ENCODE peak calls at places on chromosomes 13 and 19, in eight cellular contexts. X, F, D, K, T, S, U and J are unnamed samples.

GRCh38 chr13:98548230-98548629 is 28.7 kb downstream of the STK24 start:
- DNase-seq in X (peak; percentile 67), F (no peak), D (no peak), K (no peak), T (no peak), S (no peak), U (no peak), J (no peak)

GRCh38 chr13:20673711-20674110 is 29.8 kb upstream of the IL17D start:
- DNase-seq in X (no peak), F (no peak), D (no peak), K (no peak), T (no peak), S (no peak), U (no peak), J (no peak)

GRCh38 chr19:53982056-53982455 is 9.4 kb upstream of the CACNG6 start:
- DNase-seq in X (no peak), F (no peak), D (no peak), K (no peak), T (no peak), S (no peak), U (no peak), J (peak; percentile 7)

GRCh38 chr19:28294395-28294794 is 918.6 kb downstream of the UQCRFS1 start:
- DNase-seq in X (no peak), F (peak; percentile 35), D (no peak), K (no peak), T (no peak), S (no peak), U (no peak), J (no peak)

GRCh38 chr19:49570138-49570856 is 10.1 kb downstream of the NOSIP start:
- DNase-seq in X (peak; percentile 87), F (peak; percentile 58), D (peak; percentile 72), K (peak; percentile 61), T (peak; percentile 67), S (no peak), U (peak; percentile 92), J (peak; percentile 95)

GRCh38 chr19:35231956-35232746 is 3.6 kb upstream of the FAM187B start:
- DNase-seq in X (no peak), F (no peak), D (no peak), K (no peak), T (peak; percentile 12), S (no peak), U (no peak), J (no peak)

GRCh38 chr13:49567501-49567900 is 17.9 kb downstream of the RCBTB1 start:
- DNase-seq in X (no peak), F (no peak), D (no peak), K (no peak), T (no peak), S (no peak), U (no peak), J (no peak)

GRCh38 chr19:51163257-51163656 is 21.2 kb downstream of the SIGLEC7 start:
- DNase-seq in X (no peak), F (peak; percentile 9), D (no peak), K (no peak), T (no peak), S (no peak), U (no peak), J (no peak)

GRCh38 chr19:12834976-12835757 is 788 bp upstream of the RTBDN start:
- DNase-seq in X (no peak), F (no peak), D (no peak), K (no peak), T (no peak), S (no peak), U (no peak), J (peak; percentile 42)

GRCh38 chr19:16400911-16401675 is 70.7 kb downstream of the EPS15L1 start:
- DNase-seq in X (no peak), F (no peak), D (no peak), K (no peak), T (no peak), S (no peak), U (no peak), J (no peak)

GRCh38 chr19:46924874-46925547 is 64.2 kb downstream of the ARHGAP35 start:
- DNase-seq in X (no peak), F (peak; percentile 63), D (no peak), K (no peak), T (peak; percentile 45), S (no peak), U (peak; percentile 40), J (no peak)

GRCh38 chr13:98033277-98034247 is 80.1 kb downstream of the IPO5 start:
- DNase-seq in X (peak; percentile 76), F (peak; percentile 33), D (peak; percentile 20), K (no peak), T (peak; percentile 35), S (no peak), U (peak; percentile 13), J (peak; percentile 79)

GRCh38 chr13:83150616-83151307 is 731.5 kb downstream of the SLITRK1 start:
- DNase-seq in X (no peak), F (no peak), D (no peak), K (no peak), T (no peak), S (no peak), U (no peak), J (no peak)

GRCh38 chr19:44598880-44599279 is 14.5 kb upstream of the IGSF23 start:
- DNase-seq in X (no peak), F (no peak), D (no peak), K (no peak), T (peak; percentile 25), S (no peak), U (no peak), J (no peak)

GRCh38 chr13:32426191-32426980 is 1.5 kb downstream of the N4BP2L1 start:
- DNase-seq in X (peak; percentile 46), F (no peak), D (peak; percentile 17), K (peak; percentile 39), T (no peak), S (no peak), U (no peak), J (no peak)

GRCh38 chr13:27808866-27809546 is 16.7 kb downstream of the GSX1 start:
- DNase-seq in X (no peak), F (peak; percentile 94), D (no peak), K (no peak), T (no peak), S (no peak), U (no peak), J (no peak)

GRCh38 chr19:45162464-45163143 is 1.8 kb upstream of the NKPD1 start:
- DNase-seq in X (no peak), F (peak; percentile 68), D (no peak), K (no peak), T (no peak), S (no peak), U (no peak), J (no peak)

GRCh38 chr13:77213644-77214043 is 113.2 kb downstream of the MYCBP2 start:
- DNase-seq in X (peak; percentile 19), F (no peak), D (no peak), K (no peak), T (no peak), S (no peak), U (no peak), J (no peak)

GRCh38 chr13:30881931-30882899 is 23.9 kb upstream of the MEDAG start:
- DNase-seq in X (peak; percentile 46), F (no peak), D (no peak), K (no peak), T (no peak), S (no peak), U (no peak), J (no peak)

GRCh38 chr19:57078802-57079201 is 41.0 kb upstream of the USP29 start:
- DNase-seq in X (no peak), F (no peak), D (no peak), K (no peak), T (no peak), S (no peak), U (no peak), J (no peak)

GRCh38 chr19:29771708-29772415 is 39.9 kb upstream of the CCNE1 start:
- DNase-seq in X (peak; percentile 69), F (peak; percentile 30), D (peak; percentile 5), K (no peak), T (peak; percentile 84), S (peak; percentile 28), U (peak; percentile 97), J (peak; percentile 74)

DNA sequence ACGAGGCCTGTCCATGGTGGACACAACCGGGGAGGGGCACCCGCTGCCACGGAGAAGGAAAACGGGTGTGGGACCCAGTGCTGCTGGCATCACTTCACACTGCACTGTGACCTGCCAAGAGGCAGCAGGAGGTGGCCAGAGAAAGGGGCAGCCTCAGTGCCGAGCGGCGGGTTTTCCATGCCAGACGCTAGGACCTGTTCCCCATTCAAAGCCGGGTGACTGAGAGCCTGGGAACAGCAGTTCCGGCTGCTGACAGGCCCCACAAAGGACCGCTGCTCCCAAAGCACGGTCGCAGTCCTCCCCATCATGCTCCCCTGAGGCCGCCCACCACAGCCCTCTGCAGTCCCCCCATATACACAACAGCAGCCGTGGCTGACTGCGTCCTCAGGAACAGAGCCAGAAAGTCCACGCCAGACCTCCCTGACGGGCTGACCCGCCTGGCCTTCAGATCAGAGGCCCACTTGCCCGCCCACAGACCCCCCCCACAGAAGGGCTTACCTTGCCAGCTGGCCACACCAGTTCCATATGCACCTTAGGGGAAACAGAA is 5.4 kb downstream of the AKAP8 start:
- DNase-seq in X (no peak), F (no peak), D (no peak), K (no peak), T (no peak), S (peak; percentile 36), U (no peak), J (no peak)
- H3K4me1 ChIP-seq in X (peaks cover 26% of the 10 kb centered on the region), F (peaks cover 9% of the 10 kb centered on the region), D (peaks cover 31% of the 10 kb centered on the region), K (peaks cover 22% of the 10 kb centered on the region), T (peaks cover 46% of the 10 kb centered on the region), S (peaks cover 89% of the 10 kb centered on the region), U (peaks cover 11% of the 10 kb centered on the region), J (peaks cover 32% of the 10 kb centered on the region)

GRCh38 chr13:67225252-67226159 is 4.6 kb downstream of the PCDH9 start:
- DNase-seq in X (no peak), F (no peak), D (no peak), K (no peak), T (no peak), S (no peak), U (no peak), J (no peak)
- H3K4me1 ChIP-seq in X (peaks cover 2% of the 10 kb centered on the region), F (peaks cover 12% of the 10 kb centered on the region), D (peaks cover 4% of the 10 kb centered on the region), K (peaks cover 14% of the 10 kb centered on the region), T (peaks cover 6% of the 10 kb centered on the region), S (peaks cover 72% of the 10 kb centered on the region), U (peaks cover 42% of the 10 kb centered on the region), J (peaks cover 35% of the 10 kb centered on the region)

GRCh38 chr19:36256064-36256463 is 41.2 kb downstream of the ZNF146 start:
- DNase-seq in X (no peak), F (no peak), D (no peak), K (no peak), T (no peak), S (no peak), U (no peak), J (no peak)
- H3K4me1 ChIP-seq in X (no peaks in the 10 kb centered on the region), F (no peaks in the 10 kb centered on the region), D (no peaks in the 10 kb centered on the region), K (no peaks in the 10 kb centered on the region), T (no peaks in the 10 kb centered on the region), S (peaks cover 9% of the 10 kb centered on the region), U (no peaks in the 10 kb centered on the region), J (no peaks in the 10 kb centered on the region)

DNA sequence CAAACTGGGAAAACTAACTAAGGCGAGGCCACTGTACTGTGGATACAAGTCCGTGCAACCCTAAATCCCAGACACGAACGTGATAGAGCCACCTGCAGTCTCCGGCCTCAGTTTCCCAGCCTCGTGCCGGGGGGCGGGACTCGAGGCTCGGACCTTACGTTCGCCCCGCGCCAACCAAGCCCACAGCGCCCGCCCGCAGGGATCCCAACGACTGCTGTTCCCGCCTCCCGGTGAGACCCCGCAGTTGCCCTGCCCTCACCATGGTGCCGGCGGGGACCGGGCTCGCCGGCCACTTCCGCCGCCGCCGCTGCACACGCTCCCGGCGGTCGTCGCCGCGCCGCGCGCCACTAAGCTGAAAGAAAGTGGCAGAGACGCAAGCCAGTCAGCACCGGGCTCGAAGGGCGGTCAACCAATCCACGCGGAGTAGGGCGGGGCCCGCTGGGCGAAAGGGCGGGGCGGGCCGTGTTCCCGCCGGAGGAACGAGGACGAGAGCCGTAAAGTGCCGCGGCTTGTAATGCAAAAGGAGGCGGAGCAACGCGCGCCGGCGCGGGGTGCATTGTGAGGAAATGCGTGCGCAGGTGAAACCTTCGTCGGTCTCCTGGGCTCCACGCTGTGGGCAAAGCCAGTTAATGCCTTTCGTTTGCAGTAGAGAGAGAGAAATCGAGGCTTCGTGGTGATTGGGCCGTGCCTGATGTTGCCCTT is at the start of gene LSM4:
- DNase-seq in X (peak; percentile 97), F (peak; percentile 98), D (peak; percentile 96), K (peak; percentile 99), T (peak; percentile 99), S (peak; percentile 98), U (peak; percentile 94), J (peak; percentile 99)
- H3K4me1 ChIP-seq in X (peaks cover 13% of the 10 kb centered on the region), F (peaks cover 16% of the 10 kb centered on the region), D (peaks cover 33% of the 10 kb centered on the region), K (peaks cover 57% of the 10 kb centered on the region), T (peaks cover 56% of the 10 kb centered on the region), S (peaks cover 63% of the 10 kb centered on the region), U (peaks cover 40% of the 10 kb centered on the region), J (peaks cover 19% of the 10 kb centered on the region)